ENCODE peak calls at places on chromosome 21, in four cellular contexts. B is COR-L47, U is glomerular endothelial cell, H is sigmoid colon. C is an unnamed sample.
A peak's percentile ranks its signal among the peaks of the same experiment; 100 is the strongest.

GRCh38 chr21:45596704-45597318 is 46.7 kb upstream of the PCBP3 start:
- DNase-seq in U (no peak), H (peak; percentile 85), B (peak; percentile 59), C (peak; percentile 35)

GRCh38 chr21:29991624-29992023 is 51.8 kb upstream of the GRIK1 start:
- DNase-seq in U (no peak), H (no peak), B (no peak), C (no peak)

GRCh38 chr21:29436143-29436542 is 137.4 kb downstream of the BACH1 start:
- DNase-seq in B (no peak), U (no peak), H (no peak), C (no peak)

GRCh38 chr21:37338671-37339526 is 27.7 kb upstream of the DYRK1A start:
- DNase-seq in B (no peak), H (peak; percentile 71), U (no peak), C (peak; percentile 84)

GRCh38 chr21:14356771-14357170 is 26.2 kb downstream of the HSPA13 start:
- DNase-seq in B (no peak), U (no peak), H (no peak), C (no peak)

GRCh38 chr21:43958364-43959158 is 53.5 kb upstream of the TRAPPC10 start:
- DNase-seq in U (no peak), H (no peak), B (no peak), C (no peak)

GRCh38 chr21:45012661-45013270 is 61.6 kb upstream of the ADARB1 start:
- DNase-seq in B (no peak), U (no peak), H (no peak), C (no peak)

GRCh38 chr21:33042812-33043211 is 17.1 kb downstream of the OLIG2 start:
- DNase-seq in H (no peak), B (no peak), U (peak; percentile 52), C (no peak)

GRCh38 chr21:36791695-36792451 is 93.0 kb downstream of the SIM2 start:
- DNase-seq in U (no peak), H (no peak), B (no peak), C (no peak)

GRCh38 chr21:42218836-42219605 is at the start of gene ABCG1:
- DNase-seq in U (no peak), B (peak; percentile 39), H (peak; percentile 79), C (no peak)

GRCh38 chr21:29181799-29182470 is 51.5 kb downstream of the MAP3K7CL start:
- DNase-seq in H (no peak), U (peak; percentile 78), B (no peak), C (no peak)

GRCh38 chr21:42621828-42622199 is 31.6 kb upstream of the PDE9A start:
- DNase-seq in B (no peak), U (no peak), H (no peak), C (no peak)

GRCh38 chr21:16088121-16088520 is 358.3 kb downstream of the USP25 start:
- DNase-seq in B (no peak), H (no peak), U (no peak), C (no peak)